ENCODE peak calls at places on chromosomes 1 and 21, in four cellular contexts. I, J, S and C are unnamed samples.

GRCh38 chr21:40765771-40766170 is 81.2 kb downstream of the DSCAM start:
- DNase-seq in J (no peak), I (no peak), S (no peak), C (no peak)

GRCh38 chr1:167186198-167186750 is 34.4 kb upstream of the POU2F1 start:
- DNase-seq in S (no peak), I (no peak), J (no peak), C (no peak)

GRCh38 chr1:226708342-226708780 is 30.7 kb downstream of the ITPKB start:
- DNase-seq in I (no peak), J (peak; percentile 96), S (peak; percentile 69), C (peak; percentile 95)

GRCh38 chr21:42160950-42161225 is 58.1 kb upstream of the ABCG1 start:
- DNase-seq in J (no peak), S (no peak), I (no peak), C (no peak)

GRCh38 chr1:13826591-13826990 is 126.6 kb downstream of the PRDM2 start:
- DNase-seq in J (no peak), I (no peak), S (no peak), C (no peak)

GRCh38 chr1:31548899-31549806 is 27.2 kb upstream of the TINAGL1 start:
- DNase-seq in S (peak; percentile 81), J (peak; percentile 84), I (peak; percentile 60), C (peak; percentile 92)

GRCh38 chr1:232393834-232394146 is 236.1 kb downstream of the SIPA1L2 start:
- DNase-seq in I (no peak), J (no peak), S (no peak), C (no peak)

GRCh38 chr1:9292361-9293240 is at the start of gene SPSB1:
- DNase-seq in S (peak; percentile 84), I (peak; percentile 61), J (peak; percentile 70), C (peak; percentile 85)

GRCh38 chr1:234654002-234654733 is 44.2 kb upstream of the IRF2BP2 start:
- DNase-seq in J (no peak), S (no peak), I (no peak), C (no peak)

GRCh38 chr1:13805431-13805830 is 105.4 kb downstream of the PRDM2 start:
- DNase-seq in S (no peak), J (no peak), I (no peak), C (no peak)

GRCh38 chr1:115492019-115492595 is 149.7 kb upstream of the VANGL1 start:
- DNase-seq in J (no peak), I (no peak), S (peak; percentile 20), C (peak; percentile 22)

GRCh38 chr1:201982082-201982922 is at the start of gene RNPEP:
- DNase-seq in J (peak; percentile 48), I (peak; percentile 11), S (peak; percentile 42), C (peak; percentile 61)

GRCh38 chr1:235941852-235942624 is 75.3 kb upstream of the LYST start:
- DNase-seq in J (peak; percentile 57), S (no peak), I (no peak), C (peak; percentile 55)

GRCh38 chr1:201282931-201283829 is at the start of gene PKP1:
- DNase-seq in J (no peak), S (no peak), I (no peak), C (no peak)

GRCh38 chr1:26045712-26046312 is at the start of gene SLC30A2:
- DNase-seq in I (no peak), S (no peak), J (no peak), C (no peak)

GRCh38 chr1:210259496-210259895 is 26.9 kb downstream of the SERTAD4 start:
- DNase-seq in J (peak; percentile 94), S (peak; percentile 88), I (peak; percentile 77), C (no peak)

GRCh38 chr1:78038491-78038939 is 7.3 kb upstream of the GIPC2 start:
- DNase-seq in J (peak; percentile 70), S (peak; percentile 67), I (peak; percentile 36), C (peak; percentile 58)

GRCh38 chr1:230186003-230186863 is 119.2 kb downstream of the GALNT2 start:
- DNase-seq in I (peak; percentile 43), J (peak; percentile 92), S (peak; percentile 88), C (peak; percentile 88)

GRCh38 chr1:108591471-108591870 is 31.6 kb downstream of the EEIG2 start:
- DNase-seq in S (no peak), I (no peak), J (no peak), C (no peak)
- TF ChIP-seq CTCF in S (no peak), I (no peak), J (no peak), C (no peak)

DNA sequence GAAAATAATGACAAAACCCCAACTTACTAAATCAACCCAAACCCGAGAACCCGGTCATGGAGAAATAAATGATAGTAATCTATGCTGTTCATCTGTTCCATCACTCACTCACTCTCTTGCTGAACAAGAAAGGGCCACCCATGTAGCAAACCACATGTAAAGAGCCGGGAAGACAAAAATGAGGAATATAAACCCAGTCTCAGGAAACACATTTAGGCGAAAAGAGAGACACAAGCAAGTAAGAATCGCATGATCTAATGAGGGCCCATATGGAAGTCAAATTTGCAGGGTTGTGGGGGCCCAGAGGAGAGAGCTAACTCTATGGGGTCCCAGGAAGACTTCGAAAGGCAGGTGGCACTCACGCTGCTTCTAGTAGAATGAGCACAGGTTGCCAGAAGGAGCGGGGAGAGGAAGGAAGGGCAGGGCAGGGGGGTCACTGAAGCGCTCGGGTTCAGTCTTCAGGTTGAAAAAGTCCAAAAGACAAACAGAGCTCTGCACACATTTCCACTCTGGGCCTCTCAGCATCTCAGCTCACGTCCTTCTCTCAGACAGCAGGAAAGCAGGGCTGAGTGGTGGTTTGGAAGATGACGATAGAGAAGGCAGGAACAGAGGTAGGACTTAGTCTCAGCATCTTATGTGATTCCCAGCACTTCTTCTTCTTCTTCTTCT is 142.9 kb upstream of the KRTAP19-8 start:
- DNase-seq in I (no peak), S (no peak), J (no peak), C (no peak)
- TF ChIP-seq CTCF in I (no peak), S (no peak), J (no peak), C (no peak)

DNA sequence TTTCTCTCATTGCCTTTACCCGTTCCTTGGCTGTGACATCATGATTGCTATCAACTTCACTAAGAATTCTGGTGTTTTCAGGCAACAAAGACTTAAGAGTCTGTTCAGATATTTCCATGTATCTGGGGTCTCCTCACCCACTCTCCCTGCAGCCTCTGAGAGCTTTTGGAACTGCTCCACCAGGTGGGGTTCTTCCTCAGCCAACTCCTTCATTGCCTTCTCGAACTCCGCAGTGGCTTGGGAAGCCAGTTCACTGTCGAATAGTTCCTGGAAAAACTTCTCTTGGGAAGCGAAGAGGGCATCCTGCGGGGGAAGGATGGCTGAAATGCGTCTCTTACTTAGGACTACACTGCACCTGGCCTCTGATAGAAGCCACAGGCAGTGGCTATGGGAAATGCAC is 2.1 kb downstream of the PEX19 start:
- DNase-seq in J (no peak), S (no peak), I (no peak), C (no peak)
- TF ChIP-seq CTCF in J (no peak), S (no peak), I (no peak), C (peak; percentile 16)

DNA sequence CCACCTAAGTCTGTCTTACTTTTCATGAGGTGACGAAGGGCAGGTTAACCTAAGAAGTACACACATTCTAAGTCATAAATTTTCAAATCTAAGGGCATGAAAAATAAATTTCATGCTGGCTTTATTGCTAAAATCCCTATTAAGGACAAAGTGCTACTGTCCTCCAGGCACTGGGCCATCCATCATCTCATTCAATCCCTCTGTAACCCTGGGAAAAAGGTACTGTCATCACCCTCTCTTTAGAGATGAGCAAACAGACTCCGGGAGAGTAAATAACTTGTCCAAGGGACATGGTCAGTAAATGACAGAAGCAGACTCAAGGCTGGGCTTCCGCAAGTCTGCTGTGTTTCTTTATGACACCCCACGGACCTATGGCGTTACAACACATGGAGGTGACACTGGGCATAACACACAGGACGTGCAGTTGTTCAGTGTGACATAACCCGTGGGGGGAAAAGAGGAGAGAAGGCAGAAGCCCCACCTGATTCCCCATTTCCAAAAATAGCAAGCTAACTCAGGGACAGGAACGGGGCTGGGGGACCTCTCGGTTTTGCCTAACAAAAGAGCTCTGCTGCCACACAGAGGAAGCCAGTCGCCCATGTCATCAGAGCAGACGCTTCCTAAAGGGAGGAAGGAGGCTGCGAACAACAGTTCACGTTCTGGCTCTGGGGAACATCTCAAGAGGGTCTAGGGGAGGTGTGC is 12.5 kb upstream of the SRM start:
- DNase-seq in S (no peak), J (no peak), I (no peak), C (no peak)
- TF ChIP-seq CTCF in S (no peak), J (no peak), I (no peak), C (no peak)

GRCh38 chr1:44717196-44717595 is 13.8 kb downstream of the RNU5D-1 start:
- DNase-seq in I (no peak), J (no peak), S (no peak), C (no peak)

GRCh38 chr1:44719318-44719717 is 11.7 kb downstream of the RNU5D-1 start:
- DNase-seq in I (no peak), J (no peak), S (no peak), C (peak; percentile 13)

GRCh38 chr1:44714944-44715571 is 15.9 kb downstream of the RNU5D-1 start:
- DNase-seq in I (peak; percentile 42), J (peak; percentile 81), S (peak; percentile 69), C (peak; percentile 89)

GRCh38 chr1:44720281-44720680 is 10.7 kb downstream of the RNU5D-1 start:
- DNase-seq in J (no peak), S (no peak), I (no peak), C (no peak)

GRCh38 chr1:44717653-44718052 is 13.3 kb downstream of the RNU5D-1 start:
- DNase-seq in I (no peak), J (no peak), S (no peak), C (no peak)
- TF ChIP-seq CTCF in I (no peak), J (no peak), S (no peak), C (no peak)

DNA sequence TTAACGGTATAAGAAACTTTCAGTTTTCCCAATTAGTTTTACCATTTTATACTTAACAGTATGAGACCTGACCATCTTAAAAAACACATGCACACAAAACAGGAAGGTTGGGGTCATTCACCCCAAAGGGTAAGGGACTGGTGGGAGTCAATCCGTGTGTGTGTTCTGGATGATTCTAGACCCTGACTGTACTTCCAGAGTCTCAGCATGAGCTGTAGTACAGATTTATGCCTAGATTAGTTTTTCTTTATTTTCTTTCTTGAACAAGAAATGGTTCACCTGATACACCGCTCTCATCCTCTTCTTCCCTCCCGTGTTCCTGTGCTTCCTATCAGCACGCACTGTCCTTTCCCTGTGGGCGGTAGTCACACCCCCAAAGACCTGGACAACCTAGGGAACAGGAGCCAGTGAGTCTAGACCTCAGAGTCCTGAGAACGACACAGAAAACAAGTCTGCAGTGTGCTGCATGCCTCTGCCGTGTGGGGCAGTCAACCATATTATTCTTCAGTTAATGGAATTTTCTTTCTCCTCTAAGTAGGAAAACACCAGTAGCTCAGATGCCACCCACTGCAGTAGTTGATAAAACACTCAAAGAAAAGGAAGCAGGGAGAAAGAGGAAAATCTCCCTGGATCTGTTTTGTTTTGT is 38.9 kb upstream of the MRPS6 start:
- DNase-seq in I (no peak), J (no peak), S (no peak), C (peak; percentile 55)
- TF ChIP-seq CTCF in I (no peak), J (peak; percentile 3), S (no peak), C (peak; percentile 43)

DNA sequence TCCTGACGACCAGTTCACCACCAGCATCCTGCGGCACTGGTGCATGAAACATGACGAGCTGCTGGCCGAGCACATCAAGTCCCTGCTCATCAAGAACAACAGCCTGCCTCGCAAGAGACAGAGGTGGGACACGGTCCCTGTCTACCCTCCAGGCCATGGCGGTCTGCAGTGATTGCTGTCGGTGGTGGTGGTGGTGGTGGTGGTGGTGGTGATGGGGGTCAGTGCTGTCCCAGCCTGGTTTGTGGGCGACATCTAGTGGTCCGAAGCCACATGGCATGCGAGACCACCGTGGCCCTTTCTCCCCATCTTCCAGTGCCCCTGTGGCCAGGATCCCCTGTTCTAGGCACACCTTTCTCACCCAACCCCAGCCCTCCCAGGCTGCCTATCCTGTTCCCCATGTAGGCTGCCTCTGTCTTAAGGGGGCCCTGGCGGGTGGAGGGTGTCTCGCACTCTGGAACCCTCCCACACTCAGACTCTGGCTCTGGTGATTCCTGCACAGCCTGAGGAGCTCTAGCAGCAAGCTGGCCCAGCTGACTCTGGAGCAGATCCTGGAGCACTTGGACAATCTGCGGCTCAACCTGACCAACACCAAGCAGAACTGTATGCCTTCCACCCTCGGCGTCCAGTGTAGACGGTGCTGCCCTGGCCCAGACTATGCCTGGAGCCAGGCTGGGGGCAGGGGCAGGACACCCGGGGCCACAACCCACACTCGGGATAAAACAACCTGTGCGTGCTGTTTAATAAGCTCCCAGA is 3.2 kb upstream of the SLC27A3 start:
- DNase-seq in J (no peak), I (no peak), S (no peak), C (no peak)
- TF ChIP-seq CTCF in J (peak; percentile 52), I (peak; percentile 32), S (peak; percentile 59), C (peak; percentile 63)